ENCODE peak calls at places on chromosomes 4 and X, in four cellular contexts. One of them, this sample, is unnamed.

GRCh38 chr4:88411491-88412101 is 32.9 kb downstream of the HERC6 start:
- DNase-seq in foreskin fibroblast: no peak
- DNase-seq in EL: no peak
- DNase-seq in activated CD4-positive, alpha-beta T cell treated with anti-CD3 and anti-CD28 coated beads for 1 hour: no peak
- DNase-seq in this sample: no peak

GRCh38 chr4:77619408-77619807 is 13.8 kb downstream of the CXCL13 start:
- DNase-seq in foreskin fibroblast: no peak
- DNase-seq in EL: no peak
- DNase-seq in activated CD4-positive, alpha-beta T cell treated with anti-CD3 and anti-CD28 coated beads for 1 hour: no peak
- DNase-seq in this sample: no peak

GRCh38 chrX:146863566-146863965 is 49.0 kb upstream of the CXorf51A start:
- DNase-seq in foreskin fibroblast: no peak
- DNase-seq in EL: no peak
- DNase-seq in activated CD4-positive, alpha-beta T cell treated with anti-CD3 and anti-CD28 coated beads for 1 hour: no peak
- DNase-seq in this sample: no peak

GRCh38 chr4:172725581-172725980 is 443.0 kb upstream of the GALNT7 start:
- DNase-seq in foreskin fibroblast: peak
- DNase-seq in EL: peak
- DNase-seq in activated CD4-positive, alpha-beta T cell treated with anti-CD3 and anti-CD28 coated beads for 1 hour: no peak
- DNase-seq in this sample: no peak

GRCh38 chr4:109631709-109632108 is 71.5 kb downstream of the CASP6 start:
- DNase-seq in foreskin fibroblast: no peak
- DNase-seq in EL: no peak
- DNase-seq in activated CD4-positive, alpha-beta T cell treated with anti-CD3 and anti-CD28 coated beads for 1 hour: no peak
- DNase-seq in this sample: no peak

GRCh38 chr4:2804973-2805501 is 12.2 kb downstream of the SH3BP2 start:
- DNase-seq in foreskin fibroblast: no peak
- DNase-seq in EL: no peak
- DNase-seq in activated CD4-positive, alpha-beta T cell treated with anti-CD3 and anti-CD28 coated beads for 1 hour: no peak
- DNase-seq in this sample: no peak

GRCh38 chr4:98653890-98654867 is 4.2 kb downstream of the TSPAN5 start:
- DNase-seq in foreskin fibroblast: peak
- DNase-seq in EL: peak
- DNase-seq in activated CD4-positive, alpha-beta T cell treated with anti-CD3 and anti-CD28 coated beads for 1 hour: no peak
- DNase-seq in this sample: peak

GRCh38 chr4:54064317-54065275 is at the start of gene CHIC2:
- DNase-seq in foreskin fibroblast: peak
- DNase-seq in EL: peak
- DNase-seq in activated CD4-positive, alpha-beta T cell treated with anti-CD3 and anti-CD28 coated beads for 1 hour: peak
- DNase-seq in this sample: no peak

GRCh38 chr4:78768447-78769177 is 7.5 kb upstream of the BMP2K start:
- DNase-seq in foreskin fibroblast: peak
- DNase-seq in EL: peak
- DNase-seq in activated CD4-positive, alpha-beta T cell treated with anti-CD3 and anti-CD28 coated beads for 1 hour: no peak
- DNase-seq in this sample: no peak

GRCh38 chrX:154487518-154488290 is 1.3 kb upstream of the UBL4A start:
- DNase-seq in foreskin fibroblast: no peak
- DNase-seq in EL: no peak
- DNase-seq in activated CD4-positive, alpha-beta T cell treated with anti-CD3 and anti-CD28 coated beads for 1 hour: no peak
- DNase-seq in this sample: no peak

GRCh38 chrX:150226223-150226965 is 136.7 kb upstream of the MAMLD1 start:
- DNase-seq in foreskin fibroblast: no peak
- DNase-seq in EL: no peak
- DNase-seq in activated CD4-positive, alpha-beta T cell treated with anti-CD3 and anti-CD28 coated beads for 1 hour: no peak
- DNase-seq in this sample: no peak

GRCh38 chr4:43587746-43588145 is 695.2 kb downstream of the GRXCR1 start:
- DNase-seq in foreskin fibroblast: no peak
- DNase-seq in EL: no peak
- DNase-seq in activated CD4-positive, alpha-beta T cell treated with anti-CD3 and anti-CD28 coated beads for 1 hour: no peak
- DNase-seq in this sample: no peak

This sample was measured in AG04449.